ENCODE peak calls at places on chromosomes 12 and 14, in nine cellular contexts. One of them, this sample, is unnamed.

GRCh38 chr14:106802413-106803364 is 1276.3 kb downstream of the TMEM121 start:
- DNase-seq in upper lobe of left lung: no peak
- DNase-seq in pancreas: no peak
- DNase-seq in BE2C: peak; percentile 50
- DNase-seq in left lung: no peak
- DNase-seq in progenitor cell of endocrine pancreas: no peak
- DNase-seq in HepG2: peak; percentile 40
- DNase-seq in neural progenitor cell: no peak
- DNase-seq in tibial nerve: no peak
- DNase-seq in this sample: no peak

GRCh38 chr14:85063747-85064146 is 466.2 kb upstream of the FLRT2 start:
- DNase-seq in progenitor cell of endocrine pancreas: no peak
- DNase-seq in upper lobe of left lung: no peak
- DNase-seq in pancreas: no peak
- DNase-seq in tibial nerve: no peak
- DNase-seq in BE2C: no peak
- DNase-seq in neural progenitor cell: no peak
- DNase-seq in HepG2: no peak
- DNase-seq in left lung: no peak
- DNase-seq in this sample: no peak

GRCh38 chr14:94884616-94885230 is 114.8 kb upstream of the GSC start:
- DNase-seq in left lung: no peak
- DNase-seq in tibial nerve: no peak
- DNase-seq in BE2C: no peak
- DNase-seq in progenitor cell of endocrine pancreas: no peak
- DNase-seq in upper lobe of left lung: no peak
- DNase-seq in HepG2: no peak
- DNase-seq in neural progenitor cell: no peak
- DNase-seq in pancreas: no peak
- DNase-seq in this sample: no peak

GRCh38 chr14:31419179-31420012 is 954 bp downstream of the HEATR5A start:
- DNase-seq in upper lobe of left lung: no peak
- DNase-seq in pancreas: no peak
- DNase-seq in neural progenitor cell: no peak
- DNase-seq in tibial nerve: no peak
- DNase-seq in BE2C: no peak
- DNase-seq in progenitor cell of endocrine pancreas: no peak
- DNase-seq in left lung: no peak
- DNase-seq in HepG2: no peak
- DNase-seq in this sample: no peak

GRCh38 chr14:103879570-103880333 is 32.4 kb upstream of the PPP1R13B start:
- DNase-seq in progenitor cell of endocrine pancreas: peak; percentile 72
- DNase-seq in upper lobe of left lung: peak; percentile 88
- DNase-seq in BE2C: no peak
- DNase-seq in left lung: peak; percentile 81
- DNase-seq in neural progenitor cell: no peak
- DNase-seq in HepG2: peak; percentile 97
- DNase-seq in tibial nerve: no peak
- DNase-seq in pancreas: peak; percentile 94
- DNase-seq in this sample: peak; percentile 46

GRCh38 chr12:100827901-100828520 is 33.4 kb downstream of the ANO4 start:
- DNase-seq in progenitor cell of endocrine pancreas: no peak
- DNase-seq in tibial nerve: no peak
- DNase-seq in BE2C: peak; percentile 21
- DNase-seq in neural progenitor cell: peak; percentile 65
- DNase-seq in upper lobe of left lung: no peak
- DNase-seq in pancreas: no peak
- DNase-seq in left lung: no peak
- DNase-seq in HepG2: peak; percentile 13
- DNase-seq in this sample: peak; percentile 10

GRCh38 chr14:55721353-55721752 is 141.3 kb downstream of the KTN1 start:
- DNase-seq in pancreas: no peak
- DNase-seq in BE2C: peak; percentile 62
- DNase-seq in neural progenitor cell: no peak
- DNase-seq in tibial nerve: no peak
- DNase-seq in HepG2: no peak
- DNase-seq in upper lobe of left lung: peak; percentile 52
- DNase-seq in left lung: no peak
- DNase-seq in progenitor cell of endocrine pancreas: no peak
- DNase-seq in this sample: no peak

GRCh38 chr12:75766263-75767160 is 255.1 kb upstream of the KRR1 start:
- DNase-seq in upper lobe of left lung: no peak
- DNase-seq in left lung: no peak
- DNase-seq in progenitor cell of endocrine pancreas: no peak
- DNase-seq in BE2C: no peak
- DNase-seq in neural progenitor cell: no peak
- DNase-seq in pancreas: no peak
- DNase-seq in tibial nerve: no peak
- DNase-seq in HepG2: peak; percentile 97
- DNase-seq in this sample: no peak

GRCh38 chr12:92735131-92735721 is 32.4 kb downstream of the PLEKHG7 start:
- DNase-seq in left lung: no peak
- DNase-seq in tibial nerve: no peak
- DNase-seq in pancreas: no peak
- DNase-seq in upper lobe of left lung: no peak
- DNase-seq in neural progenitor cell: no peak
- DNase-seq in progenitor cell of endocrine pancreas: no peak
- DNase-seq in BE2C: no peak
- DNase-seq in HepG2: no peak
- DNase-seq in this sample: no peak

GRCh38 chr14:53093206-53093605 is 59.9 kb downstream of the DDHD1 start:
- DNase-seq in upper lobe of left lung: no peak
- DNase-seq in pancreas: no peak
- DNase-seq in tibial nerve: no peak
- DNase-seq in BE2C: no peak
- DNase-seq in neural progenitor cell: no peak
- DNase-seq in left lung: no peak
- DNase-seq in progenitor cell of endocrine pancreas: no peak
- DNase-seq in HepG2: no peak
- DNase-seq in this sample: no peak

GRCh38 chr12:79842630-79843029 is 92.3 kb downstream of the PPP1R12A start:
- DNase-seq in tibial nerve: no peak
- DNase-seq in HepG2: no peak
- DNase-seq in pancreas: no peak
- DNase-seq in progenitor cell of endocrine pancreas: no peak
- DNase-seq in neural progenitor cell: no peak
- DNase-seq in left lung: no peak
- DNase-seq in upper lobe of left lung: no peak
- DNase-seq in BE2C: no peak
- DNase-seq in this sample: no peak

GRCh38 chr12:64066052-64066451 is 156.0 kb downstream of the KICS2 start:
- DNase-seq in upper lobe of left lung: no peak
- DNase-seq in progenitor cell of endocrine pancreas: no peak
- DNase-seq in BE2C: no peak
- DNase-seq in HepG2: peak; percentile 4
- DNase-seq in tibial nerve: no peak
- DNase-seq in left lung: no peak
- DNase-seq in pancreas: no peak
- DNase-seq in neural progenitor cell: no peak
- DNase-seq in this sample: no peak

GRCh38 chr14:74653386-74654138 is 41.5 kb upstream of the LTBP2 start:
- DNase-seq in left lung: no peak
- DNase-seq in HepG2: no peak
- DNase-seq in pancreas: no peak
- DNase-seq in tibial nerve: no peak
- DNase-seq in upper lobe of left lung: no peak
- DNase-seq in neural progenitor cell: peak; percentile 47
- DNase-seq in BE2C: no peak
- DNase-seq in progenitor cell of endocrine pancreas: no peak
- DNase-seq in this sample: no peak

GRCh38 chr14:90530523-90530922 is 133.7 kb downstream of the CALM1 start:
- DNase-seq in pancreas: no peak
- DNase-seq in tibial nerve: no peak
- DNase-seq in left lung: no peak
- DNase-seq in progenitor cell of endocrine pancreas: no peak
- DNase-seq in neural progenitor cell: no peak
- DNase-seq in BE2C: no peak
- DNase-seq in HepG2: no peak
- DNase-seq in upper lobe of left lung: no peak
- DNase-seq in this sample: no peak

GRCh38 chr12:14811486-14811885 is 2.5 kb downstream of the SMCO3 start:
- DNase-seq in BE2C: no peak
- DNase-seq in neural progenitor cell: no peak
- DNase-seq in upper lobe of left lung: no peak
- DNase-seq in left lung: no peak
- DNase-seq in tibial nerve: no peak
- DNase-seq in pancreas: no peak
- DNase-seq in progenitor cell of endocrine pancreas: no peak
- DNase-seq in HepG2: no peak
- DNase-seq in this sample: no peak

GRCh38 chr12:14814082-14814481 is at the start of gene SMCO3:
- DNase-seq in BE2C: no peak
- DNase-seq in HepG2: no peak
- DNase-seq in neural progenitor cell: no peak
- DNase-seq in left lung: no peak
- DNase-seq in tibial nerve: no peak
- DNase-seq in pancreas: no peak
- DNase-seq in progenitor cell of endocrine pancreas: no peak
- DNase-seq in upper lobe of left lung: no peak
- DNase-seq in this sample: no peak

GRCh38 chr12:14810167-14810952 is 3.6 kb downstream of the SMCO3 start:
- DNase-seq in progenitor cell of endocrine pancreas: no peak
- DNase-seq in tibial nerve: no peak
- DNase-seq in BE2C: no peak
- DNase-seq in HepG2: no peak
- DNase-seq in left lung: no peak
- DNase-seq in neural progenitor cell: no peak
- DNase-seq in pancreas: no peak
- DNase-seq in upper lobe of left lung: peak; percentile 35
- DNase-seq in this sample: no peak

DNA sequence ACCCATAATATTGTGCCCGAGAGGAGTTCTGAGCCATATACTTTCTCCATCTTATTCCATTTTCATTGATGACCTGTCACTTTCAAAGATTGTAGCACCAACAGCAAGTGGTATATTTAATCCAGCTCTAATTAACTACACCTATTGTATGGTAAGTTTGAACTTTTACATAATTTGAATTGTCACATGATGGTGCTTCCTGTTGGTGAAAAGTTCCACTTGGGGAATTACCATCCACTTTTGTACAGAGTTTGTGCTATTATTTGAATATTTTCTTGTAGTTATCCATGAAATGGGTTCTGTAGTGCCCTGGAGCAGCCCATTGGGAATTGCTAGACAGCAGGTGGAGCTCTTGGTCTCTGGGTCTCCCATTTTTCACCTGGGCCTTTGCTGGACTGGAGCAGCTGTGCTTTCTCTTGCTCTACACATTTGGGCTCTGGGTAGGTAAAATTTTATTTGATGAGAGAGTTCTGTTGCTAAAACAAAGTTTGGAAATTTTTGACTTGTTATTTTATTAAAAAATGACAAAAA is 3.0 kb downstream of the SMCO3 start:
- DNase-seq in progenitor cell of endocrine pancreas: no peak
- DNase-seq in neural progenitor cell: peak; percentile 32
- DNase-seq in upper lobe of left lung: peak; percentile 24
- DNase-seq in pancreas: peak; percentile 36
- DNase-seq in BE2C: peak; percentile 47
- DNase-seq in left lung: no peak
- DNase-seq in HepG2: peak; percentile 44
- DNase-seq in tibial nerve: no peak
- DNase-seq in this sample: no peak
- TF ChIP-seq CTCF in progenitor cell of endocrine pancreas: peak; percentile 56
- TF ChIP-seq CTCF in neural progenitor cell: peak; percentile 54
- TF ChIP-seq CTCF in upper lobe of left lung: no peak
- TF ChIP-seq CTCF in pancreas: peak; percentile 23
- TF ChIP-seq CTCF in BE2C: peak; percentile 65
- TF ChIP-seq CTCF in left lung: no peak
- TF ChIP-seq CTCF in HepG2: peak; percentile 76
- TF ChIP-seq CTCF in tibial nerve: no peak
- TF ChIP-seq CTCF in this sample: no peak

GRCh38 chr12:76947270-76947669 is 68.5 kb upstream of the CSRP2 start:
- DNase-seq in upper lobe of left lung: no peak
- DNase-seq in HepG2: no peak
- DNase-seq in progenitor cell of endocrine pancreas: no peak
- DNase-seq in pancreas: no peak
- DNase-seq in neural progenitor cell: no peak
- DNase-seq in BE2C: no peak
- DNase-seq in left lung: no peak
- DNase-seq in tibial nerve: no peak
- DNase-seq in this sample: no peak

GRCh38 chr12:76957306-76957705 is 78.5 kb upstream of the CSRP2 start:
- DNase-seq in HepG2: no peak
- DNase-seq in progenitor cell of endocrine pancreas: no peak
- DNase-seq in BE2C: no peak
- DNase-seq in tibial nerve: no peak
- DNase-seq in left lung: no peak
- DNase-seq in pancreas: no peak
- DNase-seq in upper lobe of left lung: no peak
- DNase-seq in neural progenitor cell: no peak
- DNase-seq in this sample: no peak

GRCh38 chr12:76948895-76949294 is 70.1 kb upstream of the CSRP2 start:
- DNase-seq in upper lobe of left lung: no peak
- DNase-seq in left lung: no peak
- DNase-seq in progenitor cell of endocrine pancreas: no peak
- DNase-seq in HepG2: no peak
- DNase-seq in neural progenitor cell: no peak
- DNase-seq in pancreas: no peak
- DNase-seq in BE2C: no peak
- DNase-seq in tibial nerve: no peak
- DNase-seq in this sample: no peak

DNA sequence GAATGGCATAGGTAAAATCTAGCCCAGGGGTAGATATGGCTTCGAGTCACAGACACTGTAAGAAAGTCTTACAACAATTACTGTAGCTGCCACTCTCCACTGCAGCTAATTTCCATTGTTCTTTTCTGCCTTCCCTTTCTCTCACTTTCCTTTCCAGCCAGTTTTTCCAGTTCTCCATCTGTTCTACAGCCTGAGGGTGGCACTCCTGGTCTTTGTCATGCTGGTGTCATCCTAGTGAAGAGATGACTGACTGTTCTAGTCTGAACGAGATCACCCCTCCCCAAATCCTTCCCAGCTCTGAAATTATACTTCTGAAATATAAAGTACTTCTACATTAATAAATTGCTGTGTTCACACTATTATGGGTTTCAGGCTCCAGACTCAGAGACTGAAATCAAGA is 74.2 kb upstream of the CSRP2 start:
- DNase-seq in neural progenitor cell: peak; percentile 19
- DNase-seq in HepG2: no peak
- DNase-seq in left lung: no peak
- DNase-seq in progenitor cell of endocrine pancreas: no peak
- DNase-seq in BE2C: peak; percentile 35
- DNase-seq in pancreas: no peak
- DNase-seq in upper lobe of left lung: no peak
- DNase-seq in tibial nerve: no peak
- DNase-seq in this sample: no peak
- TF ChIP-seq CTCF in neural progenitor cell: peak; percentile 30
- TF ChIP-seq CTCF in HepG2: no peak
- TF ChIP-seq CTCF in left lung: no peak
- TF ChIP-seq CTCF in progenitor cell of endocrine pancreas: no peak
- TF ChIP-seq CTCF in BE2C: peak; percentile 45
- TF ChIP-seq CTCF in pancreas: no peak
- TF ChIP-seq CTCF in upper lobe of left lung: no peak
- TF ChIP-seq CTCF in tibial nerve: no peak
- TF ChIP-seq CTCF in this sample: no peak

GRCh38 chr12:93943766-93944165 is 204.6 kb upstream of the PLXNC1 start:
- DNase-seq in left lung: no peak
- DNase-seq in progenitor cell of endocrine pancreas: no peak
- DNase-seq in neural progenitor cell: no peak
- DNase-seq in BE2C: no peak
- DNase-seq in HepG2: no peak
- DNase-seq in tibial nerve: no peak
- DNase-seq in upper lobe of left lung: no peak
- DNase-seq in pancreas: no peak
- DNase-seq in this sample: no peak
- TF ChIP-seq CTCF in left lung: no peak
- TF ChIP-seq CTCF in progenitor cell of endocrine pancreas: no peak
- TF ChIP-seq CTCF in neural progenitor cell: no peak
- TF ChIP-seq CTCF in BE2C: no peak
- TF ChIP-seq CTCF in HepG2: no peak
- TF ChIP-seq CTCF in tibial nerve: no peak
- TF ChIP-seq CTCF in upper lobe of left lung: no peak
- TF ChIP-seq CTCF in pancreas: no peak
- TF ChIP-seq CTCF in this sample: no peak

GRCh38 chr12:96399081-96399918 is 939 bp downstream of the CDK17 start:
- DNase-seq in left lung: peak; percentile 85
- DNase-seq in neural progenitor cell: peak; percentile 82
- DNase-seq in tibial nerve: peak; percentile 44
- DNase-seq in pancreas: peak; percentile 73
- DNase-seq in HepG2: peak; percentile 10
- DNase-seq in BE2C: peak; percentile 69
- DNase-seq in upper lobe of left lung: peak; percentile 85
- DNase-seq in progenitor cell of endocrine pancreas: peak; percentile 49
- DNase-seq in this sample: peak; percentile 79
- TF ChIP-seq CTCF in left lung: no peak
- TF ChIP-seq CTCF in neural progenitor cell: no peak
- TF ChIP-seq CTCF in tibial nerve: peak; percentile 14
- TF ChIP-seq CTCF in pancreas: no peak
- TF ChIP-seq CTCF in HepG2: peak; percentile 21
- TF ChIP-seq CTCF in BE2C: no peak
- TF ChIP-seq CTCF in upper lobe of left lung: peak; percentile 52
- TF ChIP-seq CTCF in progenitor cell of endocrine pancreas: no peak
- TF ChIP-seq CTCF in this sample: no peak

This sample was measured in nephron progenitor cell.